ENCODE peak calls at places on chromosomes 6 and 20, in seven cellular contexts. C is OCI-LY7, Z is thoracic aorta, A is mucosa of descending colon, K is HCEC 1CT, J is EH, I is activated gamma-delta T cell treated with Interleukin-2 at 50 U/mL for 16 hours. T is an unnamed sample.

GRCh38 chr6:13268914-13269532 is 59.3 kb downstream of the TBC1D7 start:
- DNase-seq in K (peak; percentile 79), J (peak; percentile 91), A (no peak), I (no peak), Z (no peak), C (no peak), T (no peak)

GRCh38 chr20:22582960-22583772 is 1.2 kb downstream of the FOXA2 start:
- DNase-seq in J (no peak), A (peak; percentile 70), Z (no peak), I (no peak), K (no peak), C (no peak), T (no peak)

GRCh38 chr6:170187669-170188566 is 103.0 kb downstream of the DLL1 start:
- DNase-seq in J (no peak), I (no peak), A (no peak), Z (no peak), K (no peak), C (no peak), T (no peak)

GRCh38 chr6:139855741-139856206 is 481.3 kb upstream of the CITED2 start:
- DNase-seq in I (no peak), J (peak; percentile 87), C (no peak), Z (no peak), A (no peak), K (peak; percentile 54), T (no peak)

GRCh38 chr6:151118453-151119123 is 121.2 kb upstream of the AKAP12 start:
- DNase-seq in J (no peak), K (no peak), C (no peak), Z (no peak), I (no peak), A (no peak), T (no peak)

GRCh38 chr20:62358171-62358719 is 8.9 kb downstream of the LAMA5 start:
- DNase-seq in C (peak; percentile 39), Z (no peak), J (no peak), K (no peak), I (no peak), A (peak; percentile 35), T (no peak)

GRCh38 chr6:152124432-152125074 is 317.1 kb downstream of the ESR1 start:
- DNase-seq in A (no peak), J (peak; percentile 70), C (peak; percentile 44), Z (no peak), I (no peak), K (peak; percentile 72), T (no peak)

GRCh38 chr6:139373928-139374356 is 506 bp downstream of the CITED2 start:
- DNase-seq in I (no peak), Z (no peak), A (no peak), K (no peak), J (no peak), C (no peak), T (no peak)

GRCh38 chr6:169079650-169080049 is 174.0 kb downstream of the THBS2 start:
- DNase-seq in K (no peak), Z (no peak), A (no peak), C (no peak), I (no peak), J (peak; percentile 31), T (no peak)

GRCh38 chr20:53950031-53950430 is 120.4 kb downstream of the BCAS1 start:
- DNase-seq in J (no peak), C (no peak), K (no peak), A (no peak), Z (no peak), I (no peak), T (no peak)

GRCh38 chr20:63042448-63043071 is 35.8 kb upstream of the BHLHE23 start:
- DNase-seq in A (no peak), Z (no peak), C (no peak), K (no peak), I (no peak), J (no peak), T (no peak)

GRCh38 chr6:156396791-156397418 is 380.3 kb upstream of the ARID1B start:
- DNase-seq in I (no peak), K (no peak), C (peak; percentile 87), Z (no peak), A (no peak), J (no peak), T (no peak)

GRCh38 chr6:15653581-15653980 is 9.2 kb downstream of the DTNBP1 start:
- DNase-seq in K (no peak), A (no peak), J (no peak), C (no peak), Z (no peak), I (no peak), T (no peak)

GRCh38 chr6:20712011-20712410 is 177.8 kb downstream of the CDKAL1 start:
- DNase-seq in I (no peak), A (no peak), Z (no peak), J (no peak), K (no peak), C (no peak), T (no peak)

GRCh38 chr6:164142312-164142711 is 727.8 kb downstream of the QKI start:
- DNase-seq in C (no peak), I (no peak), Z (no peak), J (no peak), A (no peak), K (no peak), T (no peak)

GRCh38 chr6:142881771-142882170 is 63.2 kb downstream of the HIVEP2 start:
- DNase-seq in Z (no peak), I (no peak), C (no peak), K (no peak), J (peak; percentile 53), A (no peak), T (no peak)

GRCh38 chr6:126716826-126717514 is 377.1 kb downstream of the CENPW start:
- DNase-seq in A (no peak), K (no peak), C (no peak), Z (no peak), I (no peak), J (no peak), T (no peak)

GRCh38 chr20:52493177-52493711 is 301.7 kb upstream of the ZFP64 start:
- DNase-seq in Z (no peak), A (no peak), C (no peak), I (no peak), J (peak; percentile 73), K (peak; percentile 38), T (peak; percentile 6)

GRCh38 chr20:25407311-25408169 is at the start of gene GINS1:
- DNase-seq in J (peak; percentile 84), C (peak; percentile 86), I (peak; percentile 55), Z (peak; percentile 29), A (peak; percentile 90), K (peak; percentile 81), T (peak; percentile 88)

GRCh38 chr6:4412488-4412887 is 277.1 kb upstream of the ECI2 start:
- DNase-seq in K (no peak), Z (no peak), A (no peak), C (no peak), I (no peak), J (no peak), T (no peak)